ENCODE peak calls at places on chromosomes 11 and 22, in five cellular contexts. Y, F, G, V and N are unnamed samples.

GRCh38 chr11:92675810-92676209 is 293.6 kb upstream of the MTNR1B start:
- DNase-seq in Y (no peak), F (no peak), G (no peak), V (no peak), N (no peak)

GRCh38 chr11:46697303-46697702 is 3.1 kb downstream of the ARHGAP1 start:
- DNase-seq in Y (no peak), F (no peak), G (no peak), V (no peak), N (no peak)

GRCh38 chr11:92329644-92330043 is 105.0 kb downstream of the FAT3 start:
- DNase-seq in Y (no peak), F (no peak), G (no peak), V (no peak), N (no peak)

GRCh38 chr11:86610559-86611341 is 61.7 kb downstream of the ME3 start:
- DNase-seq in Y (no peak), F (peak; percentile 16), G (no peak), V (no peak), N (no peak)

GRCh38 chr11:48034926-48035876 is 54.8 kb downstream of the PTPRJ start:
- DNase-seq in Y (no peak), F (no peak), G (no peak), V (no peak), N (no peak)

GRCh38 chr11:101863361-101863760 is 51.4 kb upstream of the CEP126 start:
- DNase-seq in Y (no peak), F (no peak), G (no peak), V (no peak), N (no peak)

GRCh38 chr11:61362542-61362875 is 335 bp downstream of the TMEM138 start:
- DNase-seq in Y (no peak), F (peak; percentile 35), G (peak; percentile 47), V (no peak), N (no peak)

GRCh38 chr22:49962751-49963646 is 2.4 kb downstream of the PIM3 start:
- DNase-seq in Y (no peak), F (no peak), G (no peak), V (no peak), N (no peak)

GRCh38 chr11:95324826-95325225 is 93.8 kb upstream of the SESN3 start:
- DNase-seq in Y (no peak), F (no peak), G (no peak), V (no peak), N (no peak)

GRCh38 chr11:119772581-119772980 is 43.6 kb upstream of the NECTIN1 start:
- DNase-seq in Y (no peak), F (no peak), G (no peak), V (no peak), N (no peak)

GRCh38 chr11:43664295-43664694 is 16.2 kb upstream of the HSD17B12 start:
- DNase-seq in Y (no peak), F (no peak), G (no peak), V (no peak), N (no peak)

GRCh38 chr22:33781396-33781795 is 138.9 kb downstream of the LARGE1 start:
- DNase-seq in Y (no peak), F (no peak), G (no peak), V (no peak), N (no peak)

GRCh38 chr11:70028147-70028855 is 49.8 kb upstream of the ANO1 start:
- DNase-seq in Y (no peak), F (no peak), G (no peak), V (no peak), N (no peak)

GRCh38 chr11:71129624-71130023 is 122.8 kb downstream of the SHANK2 start:
- DNase-seq in Y (no peak), F (no peak), G (no peak), V (no peak), N (no peak)

GRCh38 chr11:1830500-1831223 is 4.1 kb upstream of the SYT8 start:
- DNase-seq in Y (no peak), F (peak; percentile 74), G (no peak), V (no peak), N (no peak)
- TF ChIP-seq ATF3 in Y (no peak), F (no peak), G (no peak), V (no peak), N (no peak)

GRCh38 chr11:692824-693414 is 2.1 kb downstream of the DEAF1 start:
- DNase-seq in Y (no peak), F (no peak), G (no peak), V (no peak), N (peak; percentile 8)
- H3K27ac ChIP-seq in Y (no peak overlapping the region), F (no peak overlapping the region), G (peak overlapping the region; percentile 74), V (no peak overlapping the region), N (no peak overlapping the region)

GRCh38 chr22:43830931-43831560 is 18.9 kb upstream of the EFCAB6 start:
- DNase-seq in Y (no peak), F (no peak), G (no peak), V (no peak), N (no peak)
- TF ChIP-seq ATF3 in Y (no peak), F (no peak), G (no peak), V (no peak), N (no peak)

DNA sequence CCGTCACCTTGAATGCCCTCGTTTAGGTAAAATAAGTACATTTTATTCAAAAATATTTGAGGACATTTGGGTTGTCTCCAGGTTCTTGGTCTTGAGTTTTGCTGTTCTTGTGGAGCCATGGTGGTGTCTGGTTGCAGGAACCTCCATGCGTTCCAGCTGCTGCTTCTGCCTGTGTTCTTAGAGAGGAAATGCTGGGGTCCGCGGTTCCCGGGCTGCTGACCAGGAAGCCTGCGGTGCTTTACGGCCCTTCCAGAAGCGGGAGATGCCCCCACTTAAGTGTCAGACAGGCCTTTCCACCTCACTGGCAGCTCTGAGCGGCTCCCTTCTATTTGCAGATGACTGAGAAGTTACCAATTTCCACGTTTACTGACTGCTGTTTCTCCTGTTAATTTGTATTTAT is 66.8 kb downstream of the LRP5 start:
- DNase-seq in Y (no peak), F (no peak), G (no peak), V (no peak), N (no peak)
- H3K27ac ChIP-seq in Y (no peak overlapping the region), F (peak overlapping the region; percentile 73), G (no peak overlapping the region), V (no peak overlapping the region), N (no peak overlapping the region)

DNA sequence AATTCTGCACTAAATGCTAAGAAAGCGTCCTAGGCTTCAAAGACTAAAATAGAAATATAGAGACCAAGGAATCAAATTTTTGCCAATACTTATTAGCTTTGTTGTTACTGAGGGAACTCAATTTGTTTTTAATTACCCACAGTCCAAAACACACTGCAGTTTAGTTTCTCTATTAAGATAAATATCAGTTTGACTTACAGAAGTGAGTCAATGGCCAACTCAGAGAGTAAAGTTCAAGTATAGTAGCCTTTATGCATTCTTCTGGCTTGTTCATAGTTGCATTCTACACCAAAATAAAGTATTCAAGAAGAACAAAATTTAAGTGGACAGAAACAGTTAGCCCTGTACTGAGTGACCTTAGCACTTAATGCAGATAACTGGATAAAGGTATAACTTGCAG is 9.5 kb upstream of the RNF141 start:
- DNase-seq in Y (no peak), F (peak; percentile 34), G (no peak), V (no peak), N (no peak)
- TF ChIP-seq ATF3 in Y (no peak), F (no peak), G (no peak), V (no peak), N (no peak)

GRCh38 chr22:21796231-21796630 is 60.6 kb upstream of the YPEL1 start:
- DNase-seq in Y (no peak), F (no peak), G (no peak), V (no peak), N (no peak)

GRCh38 chr22:21796863-21797262 is 61.3 kb upstream of the YPEL1 start:
- DNase-seq in Y (no peak), F (no peak), G (peak; percentile 38), V (no peak), N (no peak)

GRCh38 chr22:21802056-21802455 is 65.4 kb downstream of the MAPK1 start:
- DNase-seq in Y (no peak), F (no peak), G (no peak), V (no peak), N (no peak)

GRCh38 chr22:21800552-21801303 is 65.1 kb upstream of the YPEL1 start:
- DNase-seq in Y (no peak), F (no peak), G (no peak), V (no peak), N (no peak)

GRCh38 chr22:21797444-21798221 is 62.0 kb upstream of the YPEL1 start:
- DNase-seq in Y (no peak), F (no peak), G (no peak), V (no peak), N (no peak)
- H3K27ac ChIP-seq in Y (no peak overlapping the region), F (no peak overlapping the region), G (no peak overlapping the region), V (no peak overlapping the region), N (no peak overlapping the region)

DNA sequence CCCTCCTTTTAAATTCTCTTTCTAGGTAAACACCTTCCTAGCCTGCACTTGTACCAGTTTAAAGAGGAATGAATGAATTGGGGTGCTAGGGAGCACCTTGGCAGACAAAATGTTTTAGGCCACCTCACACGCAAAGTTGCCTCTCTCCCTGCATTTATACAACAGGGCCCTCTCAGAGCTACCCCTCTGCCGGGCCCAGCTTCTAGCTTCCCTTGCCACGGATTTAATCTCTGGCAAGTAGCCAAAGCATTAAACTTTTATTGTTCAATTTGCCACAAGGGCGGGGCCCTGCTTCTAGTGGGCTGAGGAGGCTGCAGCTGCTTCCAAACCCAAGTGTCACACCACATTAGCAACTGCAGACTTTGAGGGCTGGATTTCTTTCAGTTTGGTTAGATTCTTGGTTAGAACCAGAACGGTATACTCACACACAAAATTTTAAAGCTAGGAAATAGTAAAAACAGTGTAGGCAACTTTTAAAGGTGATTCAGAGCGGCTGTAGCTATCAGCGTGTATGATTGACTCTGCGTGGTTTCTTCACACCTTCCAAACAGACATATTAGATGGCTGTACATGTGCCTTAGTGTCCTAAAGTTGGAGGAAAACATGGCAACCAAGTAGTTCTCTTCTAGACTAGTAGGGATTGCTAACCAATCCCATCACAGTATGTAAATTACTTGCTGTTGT is 6.5 kb downstream of the KREMEN1 start:
- DNase-seq in Y (no peak), F (no peak), G (no peak), V (no peak), N (no peak)
- TF ChIP-seq ATF3 in Y (no peak), F (no peak), G (no peak), V (no peak), N (no peak)